ENCODE peak calls at places on chromosomes 7 and 10, in four cellular contexts. A is gastrocnemius medialis, D is heart right ventricle, Y is IMR-90. S is an unnamed sample. For H3K4me1 and H3K27me3, the result is how much of the 10 kb centered on the place peaks cover.

GRCh38 chr7:1593091-1593866 is 23.4 kb upstream of the PSMG3 start:
- DNase-seq in A (no peak), D (no peak), Y (no peak), S (no peak)

GRCh38 chr7:92766461-92767003 is 69.8 kb downstream of the CDK6 start:
- DNase-seq in A (no peak), D (no peak), Y (peak), S (no peak)

GRCh38 chr7:3092468-3092867 is 48.8 kb upstream of the CARD11 start:
- DNase-seq in A (peak), D (peak), Y (peak), S (peak)

GRCh38 chr7:42726066-42726785 is 185.6 kb downstream of the C7orf25 start:
- DNase-seq in A (no peak), D (no peak), Y (no peak), S (no peak)

GRCh38 chr10:122419890-122420623 is 34.4 kb upstream of the ARMS2 start:
- DNase-seq in A (no peak), D (no peak), Y (peak), S (no peak)

GRCh38 chr10:70198696-70199466 is 28.6 kb upstream of the SAR1A start:
- DNase-seq in A (no peak), D (no peak), Y (no peak), S (no peak)

GRCh38 chr7:118000480-118001202 is 127.4 kb upstream of the CTTNBP2 start:
- DNase-seq in A (no peak), D (no peak), Y (no peak), S (no peak)

GRCh38 chr7:16356241-16356958 is 64.9 kb downstream of the CRPPA start:
- DNase-seq in A (no peak), D (no peak), Y (peak), S (no peak)

GRCh38 chr10:31770307-31770902 is 158.2 kb downstream of the ARHGAP12 start:
- DNase-seq in A (no peak), D (no peak), Y (no peak), S (peak)

GRCh38 chr10:87827681-87828080 is 9.7 kb upstream of the ATAD1 start:
- DNase-seq in A (no peak), D (no peak), Y (no peak), S (no peak)

GRCh38 chr10:86725980-86726976 is 30.1 kb upstream of the BMPR1A start:
- DNase-seq in A (no peak), D (no peak), Y (no peak), S (no peak)
- H3K4me1 ChIP-seq in A (under half), D (under half), Y (under half), S (under half)

GRCh38 chr10:28575852-28576251 is 42.9 kb downstream of the WAC start:
- DNase-seq in A (no peak), D (no peak), Y (no peak), S (no peak)
- H3K27ac ChIP-seq in A (no peak), D (no peak), Y (no peak), S (no peak)

GRCh38 chr10:130816116-130816901 is 495.2 kb downstream of the TCERG1L start:
- DNase-seq in A (no peak), D (no peak), Y (no peak), S (no peak)
- H3K27me3 ChIP-seq in A (under half), D (under half), Y (under half), S (under half)

GRCh38 chr10:93462881-93463280 is 19.3 kb downstream of the MYOF start:
- DNase-seq in A (no peak), D (no peak), Y (peak), S (no peak)
- H3K4me1 ChIP-seq in A (under half), D (under half), Y (half or more), S (under half)

S was measured in naive thymus-derived CD4-positive, alpha-beta T cell.